ENCODE peak calls at places on chromosomes 11 and 22, in eight cellular contexts. O, Z, G, P, L, D, K and Q are unnamed samples.

GRCh38 chr11:64067257-64067993 is 31.7 kb downstream of the FLRT1 start:
- DNase-seq in O (no peak), Z (no peak), G (no peak), P (no peak), L (no peak), D (no peak), K (no peak), Q (no peak)

GRCh38 chr11:925158-925495 is 543 bp upstream of the AP2A2 start:
- DNase-seq in O (no peak), Z (no peak), G (no peak), P (no peak), L (no peak), D (peak; percentile 41), K (no peak), Q (peak; percentile 49)

GRCh38 chr22:16559056-16559955 is 33.3 kb downstream of the CCT8L2 start:
- DNase-seq in O (no peak), Z (no peak), G (no peak), P (no peak), L (no peak), D (no peak), K (no peak), Q (no peak)

GRCh38 chr11:125303186-125303585 is 138.6 kb downstream of the PKNOX2 start:
- DNase-seq in O (no peak), Z (no peak), G (no peak), P (no peak), L (no peak), D (no peak), K (no peak), Q (no peak)

GRCh38 chr22:35154937-35155387 is 89.0 kb downstream of the ISX start:
- DNase-seq in O (peak; percentile 68), Z (no peak), G (peak; percentile 48), P (peak; percentile 54), L (peak; percentile 54), D (peak; percentile 34), K (peak; percentile 81), Q (peak; percentile 26)

GRCh38 chr11:2630679-2631078 is 69.1 kb downstream of the KCNQ1OT1 start:
- DNase-seq in O (no peak), Z (no peak), G (no peak), P (no peak), L (no peak), D (no peak), K (no peak), Q (no peak)

GRCh38 chr11:66617148-66617814 is 851 bp downstream of the RBM14 start:
- DNase-seq in O (no peak), Z (peak; percentile 90), G (no peak), P (no peak), L (peak; percentile 62), D (no peak), K (no peak), Q (no peak)

GRCh38 chr11:7668911-7669310 is 4.4 kb downstream of the CYB5R2 start:
- DNase-seq in O (no peak), Z (no peak), G (no peak), P (peak; percentile 72), L (no peak), D (no peak), K (no peak), Q (no peak)

GRCh38 chr11:96267490-96268010 is 75.4 kb downstream of the MAML2 start:
- DNase-seq in O (no peak), Z (no peak), G (peak; percentile 54), P (no peak), L (no peak), D (no peak), K (no peak), Q (no peak)

GRCh38 chr11:67440229-67441081 is 2.8 kb downstream of the CORO1B start:
- DNase-seq in O (peak; percentile 58), Z (no peak), G (no peak), P (no peak), L (no peak), D (no peak), K (no peak), Q (no peak)

GRCh38 chr11:2097356-2097997 is 41.7 kb downstream of the IGF2 start:
- DNase-seq in O (no peak), Z (peak; percentile 78), G (peak; percentile 94), P (no peak), L (no peak), D (peak; percentile 88), K (peak; percentile 33), Q (peak; percentile 73)

GRCh38 chr11:129733384-129733783 is 82.3 kb upstream of the TMEM45B start:
- DNase-seq in O (no peak), Z (no peak), G (no peak), P (no peak), L (no peak), D (no peak), K (no peak), Q (no peak)

GRCh38 chr11:129729823-129730222 is 85.8 kb upstream of the TMEM45B start:
- DNase-seq in O (no peak), Z (no peak), G (no peak), P (no peak), L (no peak), D (no peak), K (no peak), Q (no peak)

GRCh38 chr11:129733981-129734380 is 81.7 kb upstream of the TMEM45B start:
- DNase-seq in O (no peak), Z (no peak), G (no peak), P (no peak), L (no peak), D (no peak), K (no peak), Q (no peak)

GRCh38 chr11:129732926-129733325 is 82.7 kb upstream of the TMEM45B start:
- DNase-seq in O (no peak), Z (no peak), G (no peak), P (no peak), L (no peak), D (no peak), K (no peak), Q (no peak)

GRCh38 chr11:129731316-129731715 is 84.3 kb upstream of the TMEM45B start:
- DNase-seq in O (no peak), Z (no peak), G (no peak), P (no peak), L (no peak), D (no peak), K (no peak), Q (no peak)
- H3K27me3 ChIP-seq in O (no peaks in the 10 kb centered on the region), Z (peaks cover 11% of the 10 kb centered on the region), G (no peaks in the 10 kb centered on the region), P (peaks cover 8% of the 10 kb centered on the region), L (no peaks in the 10 kb centered on the region), D (no peaks in the 10 kb centered on the region), K (no peaks in the 10 kb centered on the region), Q (no peaks in the 10 kb centered on the region)

GRCh38 chr11:45577755-45578154 is 87.7 kb downstream of the CHST1 start:
- DNase-seq in O (no peak), Z (no peak), G (no peak), P (no peak), L (no peak), D (no peak), K (no peak), Q (no peak)

GRCh38 chr11:45569776-45570175 is 95.6 kb downstream of the CHST1 start:
- DNase-seq in O (no peak), Z (no peak), G (no peak), P (no peak), L (no peak), D (no peak), K (no peak), Q (no peak)

GRCh38 chr11:45576461-45577215 is 88.8 kb downstream of the CHST1 start:
- DNase-seq in O (no peak), Z (no peak), G (no peak), P (no peak), L (no peak), D (no peak), K (no peak), Q (no peak)

GRCh38 chr11:45578286-45578685 is 87.1 kb downstream of the CHST1 start:
- DNase-seq in O (peak; percentile 53), Z (no peak), G (no peak), P (no peak), L (no peak), D (no peak), K (no peak), Q (no peak)

GRCh38 chr11:45573728-45574127 is 91.7 kb downstream of the CHST1 start:
- DNase-seq in O (no peak), Z (no peak), G (no peak), P (no peak), L (no peak), D (no peak), K (no peak), Q (no peak)
- H3K27me3 ChIP-seq in O (no peaks in the 10 kb centered on the region), Z (peaks cover 66% of the 10 kb centered on the region), G (no peaks in the 10 kb centered on the region), P (no peaks in the 10 kb centered on the region), L (no peaks in the 10 kb centered on the region), D (no peaks in the 10 kb centered on the region), K (no peaks in the 10 kb centered on the region), Q (no peaks in the 10 kb centered on the region)

GRCh38 chr22:24005201-24005600 is at the start of gene GSTT4:
- DNase-seq in O (peak; percentile 37), Z (peak; percentile 87), G (no peak), P (no peak), L (no peak), D (no peak), K (no peak), Q (no peak)

GRCh38 chr22:24002849-24003248 is 2.4 kb downstream of the GSTT4 start:
- DNase-seq in O (no peak), Z (no peak), G (no peak), P (no peak), L (no peak), D (no peak), K (no peak), Q (no peak)

GRCh38 chr22:24003887-24004286 is 1.4 kb downstream of the GSTT4 start:
- DNase-seq in O (no peak), Z (no peak), G (no peak), P (no peak), L (no peak), D (no peak), K (no peak), Q (no peak)

GRCh38 chr22:24001314-24001713 is 3.9 kb downstream of the GSTT4 start:
- DNase-seq in O (no peak), Z (no peak), G (no peak), P (no peak), L (no peak), D (no peak), K (no peak), Q (no peak)

GRCh38 chr22:24002272-24002671 is 3.0 kb downstream of the GSTT4 start:
- DNase-seq in O (peak; percentile 23), Z (no peak), G (no peak), P (no peak), L (no peak), D (no peak), K (no peak), Q (no peak)
- H3K27me3 ChIP-seq in O (no peaks in the 10 kb centered on the region), Z (no peaks in the 10 kb centered on the region), G (peaks cover 3% of the 10 kb centered on the region), P (no peaks in the 10 kb centered on the region), L (no peaks in the 10 kb centered on the region), D (no peaks in the 10 kb centered on the region), K (no peaks in the 10 kb centered on the region), Q (no peaks in the 10 kb centered on the region)

GRCh38 chr11:69841170-69841858 is 22.1 kb upstream of the FGF3 start:
- DNase-seq in O (no peak), Z (peak; percentile 32), G (no peak), P (no peak), L (no peak), D (no peak), K (no peak), Q (no peak)

GRCh38 chr11:69841859-69842698 is 22.9 kb upstream of the FGF3 start:
- DNase-seq in O (peak; percentile 69), Z (no peak), G (no peak), P (no peak), L (no peak), D (no peak), K (no peak), Q (no peak)

GRCh38 chr11:69843529-69843921 is 24.3 kb upstream of the FGF3 start:
- DNase-seq in O (no peak), Z (no peak), G (no peak), P (no peak), L (no peak), D (no peak), K (no peak), Q (no peak)

GRCh38 chr11:69844396-69844795 is 25.2 kb upstream of the FGF3 start:
- DNase-seq in O (no peak), Z (no peak), G (no peak), P (no peak), L (no peak), D (no peak), K (no peak), Q (no peak)

GRCh38 chr11:69842746-69843528 is 23.7 kb upstream of the FGF3 start:
- DNase-seq in O (no peak), Z (peak; percentile 32), G (no peak), P (no peak), L (no peak), D (no peak), K (no peak), Q (no peak)
- H3K27me3 ChIP-seq in O (no peaks in the 10 kb centered on the region), Z (peaks cover 35% of the 10 kb centered on the region), G (peaks cover 4% of the 10 kb centered on the region), P (peaks cover 9% of the 10 kb centered on the region), L (no peaks in the 10 kb centered on the region), D (no peaks in the 10 kb centered on the region), K (no peaks in the 10 kb centered on the region), Q (no peaks in the 10 kb centered on the region)